ENCODE peak calls at places on chromosomes 5 and 9, in seven cellular contexts. S is endothelial cell, R is tibial artery, T is left cardiac atrium, H is pons, G is left lung, Q is GM12865. W is an unnamed sample.

GRCh38 chr9:121835581-121836381 is 184.3 kb downstream of the DAB2IP start:
- DNase-seq in G (no peak), Q (no peak), S (no peak), T (no peak), R (no peak), H (no peak), W (no peak)

GRCh38 chr9:26946753-26947727 is at the start of gene PLAA:
- DNase-seq in Q (peak), G (peak), H (peak), T (peak), R (peak), S (peak), W (peak)

GRCh38 chr5:163963881-163964280 is 458.5 kb downstream of the MAT2B start:
- DNase-seq in Q (no peak), S (no peak), H (no peak), T (no peak), R (no peak), G (no peak), W (no peak)

GRCh38 chr5:80608730-80609129 is 38.6 kb upstream of the ANKRD34B start:
- DNase-seq in Q (peak), H (no peak), R (no peak), G (no peak), S (no peak), T (no peak), W (no peak)

GRCh38 chr9:88953401-88954029 is 37.8 kb upstream of the S1PR3 start:
- DNase-seq in S (no peak), G (no peak), H (peak), T (no peak), R (no peak), Q (no peak), W (no peak)

GRCh38 chr5:64838803-64839202 is 70.1 kb downstream of the CWC27 start:
- DNase-seq in R (no peak), G (no peak), H (no peak), Q (no peak), S (no peak), T (no peak), W (no peak)

GRCh38 chr5:53369681-53370080 is 110.7 kb upstream of the FST start:
- DNase-seq in R (no peak), Q (no peak), G (no peak), H (no peak), S (no peak), T (no peak), W (no peak)

GRCh38 chr5:1204693-1205242 is 3.4 kb downstream of the SLC6A19 start:
- DNase-seq in R (no peak), H (peak), G (no peak), Q (no peak), S (peak), T (no peak), W (peak)

GRCh38 chr9:78713746-78714405 is 417.0 kb downstream of the PSAT1 start:
- DNase-seq in G (no peak), R (no peak), T (no peak), Q (no peak), S (no peak), H (no peak), W (no peak)

GRCh38 chr9:91071185-91071990 is 269.8 kb downstream of the SYK start:
- DNase-seq in T (no peak), R (no peak), H (no peak), S (no peak), Q (peak), G (no peak), W (no peak)

GRCh38 chr9:27591093-27591492 is 17.8 kb upstream of the C9orf72 start:
- DNase-seq in H (no peak), R (no peak), S (no peak), T (no peak), Q (no peak), G (no peak), W (no peak)

GRCh38 chr5:148776780-148777179 is 49.6 kb upstream of the ADRB2 start:
- DNase-seq in S (no peak), H (no peak), T (no peak), G (peak), R (no peak), Q (no peak), W (no peak)

GRCh38 chr9:136016882-136017812 is 56.0 kb upstream of the UBAC1 start:
- DNase-seq in Q (no peak), T (no peak), R (peak), H (no peak), G (peak), S (peak), W (peak)

GRCh38 chr5:6389946-6390530 is 11.7 kb upstream of the MED10 start:
- DNase-seq in S (no peak), T (no peak), H (no peak), G (no peak), R (no peak), Q (no peak), W (no peak)

GRCh38 chr5:131303537-131303936 is 39.7 kb downstream of the CDC42SE2 start:
- DNase-seq in R (no peak), S (no peak), H (no peak), T (no peak), G (no peak), Q (no peak), W (no peak)

W was measured in Right ventricle myocardium superior.